ENCODE peak calls at places on chromosomes 4 and X, in six cellular contexts. N is heart right ventricle, M is fibroblast of pulmonary artery, L is left ventricle myocardium inferior, Y is GM12865, Q is mucosa of descending colon. K is an unnamed sample.

GRCh38 chr4:3269105-3269927 is 20.4 kb downstream of the MSANTD1 start:
- DNase-seq in Y (no peak), N (peak), L (peak), Q (no peak), M (no peak), K (no peak)

GRCh38 chr4:87973283-87974169 is 2.0 kb upstream of the SPP1 start:
- DNase-seq in L (peak), Q (peak), M (peak), N (peak), Y (peak), K (peak)

GRCh38 chrX:80879143-80879542 is 69.5 kb upstream of the BRWD3 start:
- DNase-seq in M (peak), Y (peak), N (no peak), L (no peak), Q (peak), K (no peak)

GRCh38 chr4:177557416-177557815 is 115.2 kb upstream of the AGA start:
- DNase-seq in L (no peak), M (no peak), Y (no peak), N (no peak), Q (no peak), K (no peak)

GRCh38 chr4:80029364-80029763 is 43.7 kb downstream of the ANTXR2 start:
- DNase-seq in N (no peak), Y (no peak), L (no peak), Q (no peak), M (no peak), K (no peak)

GRCh38 chr4:38868055-38868965 is 704 bp downstream of the FAM114A1 start:
- DNase-seq in L (peak), N (peak), Q (peak), Y (no peak), M (peak), K (peak)

GRCh38 chr4:119300072-119300387 is 21.9 kb downstream of the FABP2 start:
- DNase-seq in Y (peak), Q (peak), N (peak), M (peak), L (peak), K (peak)

GRCh38 chr4:54940996-54941395 is 184.4 kb downstream of the KDR start:
- DNase-seq in N (no peak), L (no peak), M (no peak), Y (no peak), Q (no peak), K (no peak)

GRCh38 chr4:163607292-163607691 is 112.8 kb downstream of the TMA16 start:
- DNase-seq in M (no peak), N (no peak), L (no peak), Q (no peak), Y (no peak), K (no peak)

GRCh38 chr4:623914-624626 is 1.3 kb upstream of the PDE6B start:
- DNase-seq in N (no peak), Q (no peak), L (no peak), M (no peak), Y (no peak), K (no peak)

GRCh38 chr4:179472164-179472563 is 2029.9 kb upstream of the AGA start:
- DNase-seq in M (no peak), N (no peak), Y (no peak), Q (no peak), L (no peak), K (no peak)

GRCh38 chr4:149279331-149279730 is 536.3 kb downstream of the IQCM start:
- DNase-seq in N (no peak), M (no peak), Q (no peak), Y (no peak), L (no peak), K (no peak)

GRCh38 chr4:61752617-61753016 is 552.5 kb downstream of the ADGRL3 start:
- DNase-seq in Q (no peak), N (no peak), L (no peak), M (no peak), Y (no peak), K (no peak)

GRCh38 chr4:89404530-89404929 is 96.9 kb upstream of the GPRIN3 start:
- DNase-seq in M (no peak), Q (no peak), L (no peak), Y (no peak), N (no peak), K (no peak)

GRCh38 chr4:56637154-56637553 is 43.9 kb downstream of the HOPX start:
- DNase-seq in M (no peak), N (no peak), Q (no peak), L (no peak), Y (no peak), K (no peak)

GRCh38 chrX:132488819-132489255 is at the start of gene MBNL3:
- DNase-seq in N (peak), Y (peak), M (peak), L (peak), Q (peak), K (peak)

GRCh38 chrX:18410038-18410437 is 15.4 kb upstream of the CDKL5 start:
- DNase-seq in L (no peak), Y (peak), Q (peak), N (no peak), M (peak), K (peak)

GRCh38 chr4:3766207-3766790 is at the start of gene ADRA2C:
- DNase-seq in Y (no peak), L (no peak), Q (peak), N (peak), M (no peak), K (no peak)

GRCh38 chrX:121307441-121307840 is 260.0 kb downstream of the GLUD2 start:
- DNase-seq in L (no peak), Q (no peak), Y (peak), M (no peak), N (no peak), K (peak)

GRCh38 chrX:12814434-12814833 is 23.2 kb downstream of the PRPS2 start:
- DNase-seq in L (no peak), Q (peak), Y (peak), N (peak), M (peak), K (peak)

GRCh38 chr4:20543131-20543530 is 157.1 kb upstream of the PACRGL start:
- DNase-seq in N (no peak), M (no peak), L (no peak), Q (no peak), Y (no peak), K (peak)

GRCh38 chr4:110628321-110629213 is 5.7 kb upstream of the PITX2 start:
- DNase-seq in N (no peak), M (no peak), Y (no peak), L (no peak), Q (no peak), K (no peak)

GRCh38 chr4:167114416-167114971 is 119.8 kb downstream of the SPOCK3 start:
- DNase-seq in Q (no peak), M (no peak), L (no peak), Y (peak), N (no peak), K (peak)

GRCh38 chr4:106172846-106173245 is 143.2 kb downstream of the TBCK start:
- DNase-seq in N (no peak), M (no peak), Y (no peak), L (no peak), Q (no peak), K (no peak)
- H3K4me3 ChIP-seq in N (no peak), M (no peak), Y (no peak), L (no peak), Q (no peak), K (no peak)

GRCh38 chrX:71870337-71871098 is 40.1 kb upstream of the NHSL2 start:
- DNase-seq in L (no peak), Q (no peak), N (no peak), M (peak), Y (peak), K (no peak)
- TF ChIP-seq CTCF in L (no peak), Q (no peak), N (no peak), M (peak), Y (peak), K (no peak)

GRCh38 chr4:35972814-35973213 is 271.5 kb downstream of the ARAP2 start:
- DNase-seq in N (no peak), Q (no peak), M (no peak), Y (no peak), L (no peak), K (no peak)
- H3K4me3 ChIP-seq in N (no peak), Q (no peak), M (no peak), Y (no peak), L (no peak), K (no peak)

DNA sequence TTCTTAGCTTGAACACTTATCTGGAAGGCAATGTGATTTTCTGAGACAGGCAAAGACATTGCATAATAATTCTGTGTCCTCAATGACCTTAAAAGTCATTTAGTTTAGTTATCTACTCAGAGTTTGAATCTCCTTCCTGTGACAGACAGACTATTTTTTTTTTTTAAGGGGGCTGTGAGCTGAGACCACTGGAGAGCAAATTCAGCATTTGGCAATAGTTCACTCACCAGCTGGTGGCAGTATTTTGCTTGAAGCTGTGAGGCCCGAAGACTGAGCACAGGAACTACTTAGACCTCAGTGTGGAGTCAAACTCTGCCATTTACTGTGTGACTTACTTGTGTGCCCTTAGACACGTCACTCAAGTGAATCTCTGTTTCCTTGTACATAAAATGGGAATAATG is 22.9 kb upstream of the CPE start:
- DNase-seq in L (no peak), M (no peak), N (peak), Q (peak), Y (peak), K (peak)
- TF ChIP-seq CTCF in L (peak), M (peak), N (peak), Q (no peak), Y (peak), K (peak)

DNA sequence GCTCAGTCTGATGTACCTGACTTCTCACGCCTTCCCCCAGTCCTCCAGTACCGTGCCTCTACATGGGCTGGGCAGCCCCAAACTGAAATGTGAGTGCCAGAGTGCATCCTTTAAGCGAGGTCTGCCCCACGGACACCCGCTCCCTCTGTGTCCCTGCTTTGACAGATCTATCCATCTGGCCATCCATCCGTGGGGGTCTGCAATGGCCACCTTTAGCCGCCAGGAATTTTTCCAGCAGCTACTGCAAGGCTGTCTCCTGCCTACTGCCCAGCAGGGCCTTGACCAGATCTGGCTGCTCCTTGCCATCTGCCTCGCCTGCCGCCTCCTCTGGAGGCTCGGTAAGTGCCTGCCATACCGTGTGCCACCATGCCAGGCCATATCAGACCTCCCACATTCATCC is 827 bp downstream of the PORCN start:
- DNase-seq in N (no peak), Q (no peak), M (no peak), Y (peak), L (no peak), K (no peak)
- H3K4me3 ChIP-seq in N (peak), Q (no peak), M (peak), Y (peak), L (peak), K (peak)

DNA sequence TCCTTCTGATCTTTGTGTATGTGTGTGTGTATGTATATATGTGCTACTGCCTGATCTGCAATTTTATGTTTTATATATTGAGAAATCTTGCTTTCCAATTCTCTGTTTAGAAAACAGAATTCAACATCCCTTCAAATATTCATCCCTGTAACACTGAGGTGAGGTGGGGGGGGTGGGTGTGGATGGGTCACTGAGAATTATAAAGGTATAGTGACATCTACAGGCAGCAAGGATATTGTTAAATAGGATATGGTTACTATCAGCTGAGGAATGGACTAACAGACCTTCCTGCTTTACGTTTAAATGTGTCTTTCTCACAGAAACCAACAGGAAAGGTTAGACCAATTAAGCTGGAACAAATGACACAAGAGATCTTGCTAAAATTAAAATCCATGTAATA is 19.0 kb upstream of the MAGEB2 start:
- DNase-seq in N (no peak), L (no peak), M (peak), Y (peak), Q (no peak), K (peak)
- TF ChIP-seq CTCF in N (no peak), L (no peak), M (peak), Y (no peak), Q (no peak), K (peak)

K was measured in fibroblast of the aortic adventitia.